ENCODE peak calls at places on chromosomes 5 and 9, in ten cellular contexts. F is hippocampal formation; G is dermis blood vessel endothelial cell; V is fibroblast of lung; Z is MCF 10A; O is naive thymus-derived CD8-positive, alpha-beta T cell; U is ELR; R is lower lobe of right lung; X is AG08396; W is NCI-H1105 treated with DMSO at 0.1 percent for 48 hours. H is an unnamed sample.

GRCh38 chr5:16932401-16932800 is 3.7 kb downstream of the MYO10 start:
- DNase-seq in F (no peak), G (no peak), V (no peak), Z (no peak), O (no peak), U (no peak), R (no peak), X (no peak), W (no peak), H (no peak)

GRCh38 chr5:73522989-73523388 is 24.7 kb downstream of the BTF3 start:
- DNase-seq in F (no peak), G (no peak), V (no peak), Z (no peak), O (no peak), U (no peak), R (no peak), X (no peak), W (no peak), H (no peak)

GRCh38 chr5:14174235-14174636 is 31.1 kb downstream of the TRIO start:
- DNase-seq in F (no peak), G (peak), V (no peak), Z (no peak), O (no peak), U (no peak), R (no peak), X (no peak), W (no peak), H (no peak)

GRCh38 chr5:59423021-59423420 is 470.5 kb downstream of the PDE4D start:
- DNase-seq in F (no peak), G (no peak), V (peak), Z (no peak), O (no peak), U (no peak), R (no peak), X (no peak), W (no peak), H (no peak)

GRCh38 chr5:110414360-110414759 is 312.1 kb downstream of the TMEM232 start:
- DNase-seq in F (no peak), G (no peak), V (peak), Z (peak), O (no peak), U (peak), R (no peak), X (peak), W (no peak), H (no peak)

GRCh38 chr5:171524461-171524860 is 105.0 kb downstream of the FGF18 start:
- DNase-seq in F (no peak), G (no peak), V (no peak), Z (no peak), O (no peak), U (no peak), R (no peak), X (no peak), W (no peak), H (no peak)

GRCh38 chr9:123335986-123336329 is 20.0 kb upstream of the CRB2 start:
- DNase-seq in F (no peak), G (no peak), V (no peak), Z (no peak), O (no peak), U (no peak), R (no peak), X (no peak), W (no peak), H (no peak)

GRCh38 chr5:176388003-176388340 is 426 bp downstream of the NOP16 start:
- DNase-seq in F (no peak), G (peak), V (peak), Z (peak), O (no peak), U (peak), R (no peak), X (peak), W (no peak), H (no peak)

GRCh38 chr5:178240772-178241171 is 8.2 kb upstream of the PHYKPL start:
- DNase-seq in F (no peak), G (no peak), V (no peak), Z (no peak), O (no peak), U (no peak), R (peak), X (no peak), W (no peak), H (no peak)

GRCh38 chr5:160926428-160926827 is 74.4 kb upstream of the ATP10B start:
- DNase-seq in F (peak), G (no peak), V (peak), Z (no peak), O (no peak), U (no peak), R (peak), X (no peak), W (peak), H (no peak)

H was measured in right lobe of liver.